ENCODE peak calls at places on chromosome X, in eight cellular contexts. C is PC-3, T is OCI-LY7, O is K562, P is fibroblast of lung, N is mesenchymal stem cell, F is GM23248, Q is hepatocyte. U is an unnamed sample.
A peak's percentile ranks its signal among the peaks of the same experiment; 100 is the strongest.

GRCh38 chrX:85922821-85923220 is 124.5 kb downstream of the CHM start:
- DNase-seq in C (peak; percentile 69), T (no peak), O (no peak), P (peak; percentile 65), N (peak; percentile 49), F (peak; percentile 76), Q (no peak), U (no peak)

GRCh38 chrX:110407910-110408545 is 49.4 kb downstream of the RTL9 start:
- DNase-seq in C (peak; percentile 84), T (peak; percentile 53), O (peak; percentile 82), P (no peak), N (peak; percentile 71), F (peak; percentile 61), Q (peak; percentile 72), U (peak; percentile 68)

GRCh38 chrX:101668143-101668542 is 8.5 kb upstream of the ARMCX2 start:
- DNase-seq in C (no peak), T (no peak), O (no peak), P (peak; percentile 29), N (no peak), F (no peak), Q (no peak), U (no peak)

GRCh38 chrX:68945081-68945602 is 116.3 kb downstream of the EFNB1 start:
- DNase-seq in C (no peak), T (no peak), O (no peak), P (no peak), N (no peak), F (no peak), Q (no peak), U (no peak)

GRCh38 chrX:134622813-134623185 is 35.5 kb downstream of the PLAC1 start:
- DNase-seq in C (peak; percentile 31), T (no peak), O (no peak), P (peak; percentile 67), N (no peak), F (peak; percentile 15), Q (no peak), U (no peak)

GRCh38 chrX:13662537-13662841 is 9.5 kb downstream of the TCEANC start:
- DNase-seq in C (no peak), T (no peak), O (no peak), P (peak; percentile 35), N (peak; percentile 95), F (peak; percentile 84), Q (peak; percentile 45), U (no peak)

GRCh38 chrX:14243823-14244222 is 214.1 kb upstream of the GEMIN8 start:
- DNase-seq in C (no peak), T (no peak), O (no peak), P (no peak), N (no peak), F (no peak), Q (no peak), U (peak; percentile 43)

GRCh38 chrX:23822397-23822796 is 39.4 kb downstream of the SAT1 start:
- DNase-seq in C (peak; percentile 69), T (no peak), O (no peak), P (peak; percentile 45), N (peak; percentile 41), F (peak; percentile 66), Q (peak; percentile 76), U (no peak)

GRCh38 chrX:10014462-10015373 is 47.6 kb downstream of the CLDN34 start:
- DNase-seq in C (peak; percentile 87), T (peak; percentile 77), O (peak; percentile 67), P (peak; percentile 85), N (peak; percentile 88), F (peak; percentile 87), Q (peak; percentile 91), U (peak; percentile 87)

GRCh38 chrX:103464774-103465117 is 54.5 kb downstream of the RAB40A start:
- DNase-seq in C (peak; percentile 88), T (peak; percentile 55), O (peak; percentile 78), P (peak; percentile 53), N (peak; percentile 77), F (peak; percentile 66), Q (peak; percentile 82), U (peak; percentile 66)

GRCh38 chrX:85326234-85327059 is 53.0 kb downstream of the POF1B start:
- DNase-seq in C (no peak), T (no peak), O (no peak), P (no peak), N (no peak), F (no peak), Q (no peak), U (no peak)

GRCh38 chrX:46575991-46576392 is 2.4 kb downstream of the CHST7 start:
- DNase-seq in C (peak; percentile 32), T (peak; percentile 14), O (no peak), P (peak; percentile 40), N (peak; percentile 42), F (peak; percentile 30), Q (no peak), U (peak; percentile 24)

GRCh38 chrX:110086916-110087484 is 84.1 kb downstream of the TMEM164 start:
- DNase-seq in C (peak; percentile 90), T (no peak), O (peak; percentile 58), P (peak; percentile 95), N (peak; percentile 97), F (peak; percentile 90), Q (peak; percentile 64), U (peak; percentile 7)

GRCh38 chrX:150355898-150356297 is 7.2 kb upstream of the MAMLD1 start:
- DNase-seq in C (no peak), T (no peak), O (no peak), P (no peak), N (no peak), F (no peak), Q (no peak), U (no peak)

GRCh38 chrX:100512471-100512870 is 72.3 kb upstream of the TNMD start:
- DNase-seq in C (peak; percentile 40), T (peak; percentile 2), O (peak; percentile 2), P (peak; percentile 0), N (peak; percentile 6), F (peak; percentile 18), Q (peak; percentile 10), U (peak; percentile 15)

GRCh38 chrX:48924270-48924669 is 5.4 kb upstream of the PIM2 start:
- DNase-seq in C (no peak), T (no peak), O (no peak), P (no peak), N (no peak), F (no peak), Q (no peak), U (no peak)

GRCh38 chrX:138858438-138858837 is 146.9 kb upstream of the FGF13 start:
- DNase-seq in C (peak; percentile 76), T (no peak), O (peak; percentile 67), P (peak; percentile 92), N (peak; percentile 67), F (peak; percentile 89), Q (no peak), U (no peak)

GRCh38 chrX:9997524-9997923 is 30.4 kb downstream of the CLDN34 start:
- DNase-seq in C (no peak), T (no peak), O (no peak), P (no peak), N (no peak), F (no peak), Q (no peak), U (no peak)

GRCh38 chrX:151402719-151403390 is 5.8 kb downstream of the VMA21 start:
- DNase-seq in C (no peak), T (no peak), O (no peak), P (no peak), N (no peak), F (no peak), Q (no peak), U (no peak)

DNA sequence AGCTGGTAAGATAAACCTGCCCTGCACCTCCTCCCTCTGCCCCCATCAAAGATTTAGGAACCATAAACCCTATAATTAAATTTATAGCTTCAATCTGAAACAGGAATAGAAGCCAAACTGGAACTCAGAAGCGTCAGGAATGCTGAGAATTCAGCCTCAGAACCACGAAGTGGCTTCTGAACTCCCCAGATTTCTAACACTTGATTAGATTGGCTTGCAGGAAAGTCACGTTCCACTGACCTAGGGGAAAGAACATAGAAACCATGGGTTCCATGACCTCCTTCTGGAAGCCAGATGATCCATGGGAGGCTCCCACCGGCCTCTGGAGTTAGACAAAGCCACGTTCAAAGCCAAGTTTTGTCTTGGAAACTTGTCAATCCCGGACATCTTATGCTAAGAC is 356.5 kb downstream of the MID1IP1 start:
- DNase-seq in C (no peak), T (no peak), O (no peak), P (peak; percentile 55), N (peak; percentile 27), F (no peak), Q (no peak), U (no peak)
- H3K4me2 ChIP-seq in C (no peak overlapping the region), T (no peak overlapping the region), O (no peak overlapping the region), P (no peak overlapping the region), N (no peak overlapping the region), F (no peak overlapping the region), Q (no peak overlapping the region), U (no peak overlapping the region)

GRCh38 chrX:19904778-19905367 is 17.5 kb upstream of the SH3KBP1 start:
- DNase-seq in C (peak; percentile 84), T (peak; percentile 72), O (peak; percentile 45), P (peak; percentile 37), N (peak; percentile 45), F (peak; percentile 60), Q (peak; percentile 36), U (peak; percentile 55)

GRCh38 chrX:19907794-19908193 is 20.4 kb upstream of the SH3KBP1 start:
- DNase-seq in C (no peak), T (no peak), O (no peak), P (no peak), N (no peak), F (peak; percentile 15), Q (no peak), U (no peak)

GRCh38 chrX:19902110-19902509 is 14.7 kb upstream of the SH3KBP1 start:
- DNase-seq in C (no peak), T (no peak), O (no peak), P (peak; percentile 60), N (no peak), F (peak; percentile 74), Q (no peak), U (no peak)

GRCh38 chrX:19909761-19910160 is 22.4 kb upstream of the SH3KBP1 start:
- DNase-seq in C (no peak), T (no peak), O (no peak), P (no peak), N (no peak), F (no peak), Q (no peak), U (no peak)

DNA sequence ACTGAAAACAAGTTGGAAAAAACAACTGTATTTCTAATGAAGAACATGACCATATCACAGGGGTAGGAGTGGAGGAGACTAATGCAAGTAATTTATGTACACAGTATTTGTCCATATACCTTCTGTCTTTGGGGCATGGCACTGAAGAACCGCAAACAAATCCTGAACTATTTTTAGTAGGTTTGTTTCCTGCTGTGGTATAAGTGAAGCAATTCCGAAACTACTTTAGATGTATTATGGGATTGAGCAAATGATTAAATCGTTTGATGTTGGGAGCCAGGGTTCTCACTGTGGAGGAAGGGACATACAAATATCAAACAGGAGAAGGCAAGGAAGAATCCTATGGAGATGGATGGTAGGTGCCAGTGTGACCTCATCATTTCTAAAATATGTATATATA is 18.9 kb upstream of the SH3KBP1 start:
- DNase-seq in C (no peak), T (no peak), O (no peak), P (no peak), N (no peak), F (no peak), Q (no peak), U (no peak)
- H3K4me3 ChIP-seq in C (no peak overlapping the region), T (no peak overlapping the region), O (no peak overlapping the region), P (no peak overlapping the region), N (no peak overlapping the region), F (no peak overlapping the region), Q (no peak overlapping the region), U (no peak overlapping the region)

GRCh38 chrX:115576676-115577075 is 15.7 kb downstream of the PLS3 start:
- DNase-seq in C (no peak), T (no peak), O (no peak), P (no peak), N (no peak), F (no peak), Q (no peak), U (no peak)
- H3K4me2 ChIP-seq in C (no peak overlapping the region), T (no peak overlapping the region), O (no peak overlapping the region), P (no peak overlapping the region), N (no peak overlapping the region), F (no peak overlapping the region), Q (no peak overlapping the region), U (no peak overlapping the region)

GRCh38 chrX:107448625-107449468 is 605 bp upstream of the FRMPD3 start:
- DNase-seq in C (peak; percentile 25), T (peak; percentile 70), O (no peak), P (peak; percentile 14), N (no peak), F (peak; percentile 14), Q (peak; percentile 34), U (peak; percentile 64)
- H3K4me3 ChIP-seq in C (peak overlapping the region; percentile 67), T (peak overlapping the region; percentile 73), O (no peak overlapping the region), P (peak overlapping the region; percentile 38), N (peak overlapping the region; percentile 72), F (peak overlapping the region; percentile 43), Q (peak overlapping the region; percentile 8), U (peak overlapping the region; percentile 63)